ENCODE peak calls at places on chromosomes 16 and 17, in four cellular contexts. N is IMR-90, I is GM12878, G is K562. T is an unnamed sample.

GRCh38 chr17:4715071-4715749 is 4.8 kb downstream of the ARRB2 start:
- DNase-seq in I (no peak), G (no peak), N (no peak), T (no peak)

GRCh38 chr17:30375661-30376060 is 3.1 kb upstream of the CPD start:
- DNase-seq in I (no peak), G (no peak), N (peak; percentile 28), T (no peak)

GRCh38 chr17:29390856-29391631 is 881 bp downstream of the TAOK1 start:
- DNase-seq in N (peak; percentile 42), I (no peak), G (peak; percentile 37), T (peak; percentile 45)

GRCh38 chr17:8914554-8914953 is 47.1 kb upstream of the PIK3R6 start:
- DNase-seq in G (no peak), I (no peak), N (no peak), T (no peak)

GRCh38 chr16:70512456-70512855 is 10.9 kb downstream of the COG4 start:
- DNase-seq in G (no peak), N (peak; percentile 59), I (no peak), T (no peak)

GRCh38 chr16:3656491-3657468 is 2.3 kb downstream of the DNASE1 start:
- DNase-seq in I (no peak), N (no peak), G (no peak), T (no peak)

GRCh38 chr17:35294756-35295155 is 51.9 kb downstream of the SLFN5 start:
- DNase-seq in G (no peak), I (no peak), N (no peak), T (no peak)

GRCh38 chr16:1929105-1929504 is 10.9 kb upstream of the HS3ST6 start:
- DNase-seq in G (peak; percentile 62), N (no peak), I (no peak), T (no peak)

GRCh38 chr16:17965131-17965530 is 371.4 kb downstream of the NPIPA8 start:
- DNase-seq in G (no peak), I (no peak), N (no peak), T (no peak)

GRCh38 chr17:36493956-36494355 is 7.5 kb downstream of the ZNHIT3 start:
- DNase-seq in I (no peak), N (no peak), G (no peak), T (no peak)

GRCh38 chr16:85420501-85421337 is 192.4 kb upstream of the GSE1 start:
- DNase-seq in G (peak; percentile 94), N (peak; percentile 20), I (no peak), T (peak; percentile 30)

GRCh38 chr17:16214190-16215001 is 938 bp downstream of the NCOR1 start:
- DNase-seq in I (no peak), G (no peak), N (peak; percentile 11), T (peak; percentile 70)

GRCh38 chr16:89084814-89085612 is 8.6 kb upstream of the ACSF3 start:
- DNase-seq in G (no peak), I (no peak), N (no peak), T (no peak)

GRCh38 chr17:81365148-81365600 is 30.1 kb upstream of the BAHCC1 start:
- DNase-seq in N (peak; percentile 84), I (no peak), G (peak; percentile 68), T (peak; percentile 61)

GRCh38 chr17:43118679-43119615 is 6.2 kb downstream of the BRCA1 start:
- DNase-seq in N (peak; percentile 17), I (no peak), G (no peak), T (no peak)

GRCh38 chr16:71542377-71542776 is 16.2 kb downstream of the CHST4 start:
- DNase-seq in N (peak; percentile 6), G (peak; percentile 48), I (no peak), T (peak; percentile 14)

GRCh38 chr17:68704897-68705296 is 103.7 kb upstream of the FAM20A start:
- DNase-seq in N (peak; percentile 41), G (no peak), I (no peak), T (no peak)

GRCh38 chr16:8963010-8963824 is 489 bp downstream of the USP7 start:
- DNase-seq in G (no peak), N (no peak), I (no peak), T (no peak)

GRCh38 chr16:70689035-70689969 is 3.4 kb upstream of the MTSS2 start:
- DNase-seq in N (no peak), G (no peak), I (no peak), T (no peak)

GRCh38 chr16:66523861-66524354 is 26.0 kb downstream of the TK2 start:
- DNase-seq in N (no peak), G (no peak), I (no peak), T (peak; percentile 51)
- TF ChIP-seq FOS in N (no peak), G (no peak), I (no peak), T (no peak)

GRCh38 chr17:62781826-62782225 is 26.3 kb downstream of the MARCHF10 start:
- DNase-seq in I (no peak), N (peak; percentile 36), G (no peak), T (no peak)

GRCh38 chr17:62781356-62781755 is 26.8 kb downstream of the MARCHF10 start:
- DNase-seq in N (peak; percentile 57), I (no peak), G (no peak), T (no peak)

GRCh38 chr17:62780951-62781350 is 27.2 kb downstream of the MARCHF10 start:
- DNase-seq in N (peak; percentile 68), I (no peak), G (no peak), T (no peak)

GRCh38 chr17:62780273-62780672 is 27.8 kb downstream of the MARCHF10 start:
- DNase-seq in N (no peak), G (no peak), I (no peak), T (no peak)

DNA sequence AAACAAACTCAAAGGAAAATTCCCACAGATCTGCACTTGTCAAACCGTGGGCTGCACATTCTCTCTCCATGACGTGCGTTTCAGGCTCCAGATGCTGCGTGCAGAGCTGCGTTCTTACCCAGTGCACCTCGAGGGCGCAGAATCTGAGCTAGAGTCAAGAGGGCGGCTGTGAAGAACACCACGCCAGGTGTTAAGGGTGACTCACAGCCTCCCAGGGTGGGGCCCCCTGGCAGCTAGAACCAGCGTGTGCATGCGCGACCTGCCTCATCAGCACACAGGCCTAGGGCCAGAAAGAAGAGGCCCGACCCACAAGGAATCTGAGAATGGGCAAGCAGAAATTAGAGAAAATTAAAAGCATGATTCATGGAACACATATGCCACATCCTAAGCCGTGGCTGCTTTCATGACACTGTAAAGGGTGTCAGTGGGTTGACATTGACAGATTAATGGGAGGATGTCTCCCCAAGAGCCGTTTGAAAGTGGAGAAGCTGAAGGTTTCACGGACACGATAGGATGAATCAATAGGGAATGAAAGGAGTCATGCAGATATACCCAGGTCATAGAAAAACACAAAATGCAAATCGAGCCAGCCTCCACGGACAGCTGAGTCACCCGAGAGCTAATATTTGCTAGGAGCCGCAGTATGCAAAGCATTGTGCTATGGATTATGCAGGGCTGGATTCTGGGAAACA is 29.0 kb downstream of the MARCHF10 start:
- DNase-seq in I (no peak), G (peak; percentile 31), N (peak; percentile 98), T (no peak)
- H3K4me3 ChIP-seq in I (no peak overlapping the region), G (no peak overlapping the region), N (no peak overlapping the region), T (no peak overlapping the region)

DNA sequence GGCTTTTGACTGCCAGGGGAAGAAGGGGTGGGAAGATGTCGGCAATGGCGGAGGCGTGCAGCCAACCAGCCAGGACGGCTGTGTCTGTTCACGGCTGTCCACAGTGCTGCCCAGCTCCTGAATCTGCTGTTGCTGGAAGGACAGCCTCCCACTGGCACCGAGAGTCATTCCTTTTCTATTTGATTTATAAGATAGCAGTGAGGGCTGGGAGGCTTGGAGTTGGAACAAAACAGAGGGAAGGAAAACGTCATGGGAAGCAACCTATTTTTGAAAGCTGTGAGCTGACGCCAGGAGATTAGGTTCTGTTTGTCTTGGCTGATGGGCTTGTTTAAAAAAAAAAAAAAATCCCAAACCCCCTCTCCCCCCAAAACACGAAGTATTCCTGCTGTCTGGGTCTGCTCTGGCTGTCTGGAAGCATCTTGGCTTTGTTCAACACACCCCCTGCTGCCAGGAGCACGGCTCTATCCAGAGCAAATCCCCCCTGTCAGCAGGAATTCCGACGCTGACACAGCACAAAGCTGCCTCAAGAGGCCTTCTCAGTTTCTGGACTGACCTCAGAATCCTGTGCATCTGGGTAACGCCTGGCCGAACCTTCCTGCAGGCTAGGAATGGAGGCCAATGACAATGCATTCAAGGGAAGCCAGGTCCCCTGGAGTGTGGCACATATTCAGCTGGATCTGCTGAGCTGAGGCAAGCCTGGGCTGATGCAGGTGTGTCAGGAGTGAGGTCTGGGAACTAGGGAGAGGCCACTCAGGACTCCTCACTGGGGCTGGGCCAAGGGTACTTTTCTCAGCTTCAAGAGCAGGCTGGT is 41.0 kb upstream of the SREBF1 start:
- DNase-seq in I (no peak), G (no peak), N (peak; percentile 90), T (peak; percentile 98)
- TF ChIP-seq FOS in I (no peak), G (no peak), N (no peak), T (no peak)

GRCh38 chr17:1229354-1229890 is 40.8 kb upstream of the BHLHA9 start:
- DNase-seq in G (peak; percentile 53), I (no peak), N (no peak), T (no peak)
- H3K4me3 ChIP-seq in G (peak overlapping the region; percentile 15), I (peak overlapping the region; percentile 94), N (peak overlapping the region; percentile 35), T (no peak overlapping the region)

DNA sequence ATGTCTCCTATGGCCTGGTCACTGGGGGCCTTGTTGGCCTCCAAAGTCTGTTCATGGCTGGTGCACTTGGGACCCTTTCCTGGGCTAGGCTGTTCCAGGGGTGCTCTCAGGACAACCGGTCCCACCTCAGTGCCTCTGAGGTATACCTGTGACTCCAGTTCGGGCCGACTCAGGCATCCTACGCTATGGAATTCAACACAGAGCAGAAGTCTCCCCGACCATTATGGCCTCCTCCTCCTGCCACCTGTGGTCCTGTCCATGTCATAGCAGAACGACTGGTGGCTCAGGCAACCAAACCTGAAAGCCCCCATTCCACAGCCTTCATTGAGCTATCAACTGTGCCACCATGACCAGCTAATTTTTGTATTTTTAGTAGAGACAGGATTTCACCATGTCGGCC is 8.5 kb upstream of the PSMD7 start:
- DNase-seq in I (no peak), N (no peak), G (no peak), T (no peak)
- TF ChIP-seq FOS in I (no peak), N (no peak), G (no peak), T (no peak)

GRCh38 chr17:38574712-38575111 is 31.0 kb downstream of the SRCIN1 start:
- DNase-seq in N (no peak), I (no peak), G (no peak), T (no peak)

GRCh38 chr17:38572292-38572664 is 33.5 kb downstream of the SRCIN1 start:
- DNase-seq in I (no peak), G (no peak), N (no peak), T (no peak)

GRCh38 chr17:38569701-38570512 is 35.8 kb downstream of the SRCIN1 start:
- DNase-seq in G (no peak), N (no peak), I (no peak), T (no peak)

GRCh38 chr17:38571833-38572274 is 33.9 kb downstream of the SRCIN1 start:
- DNase-seq in G (peak; percentile 24), N (no peak), I (no peak), T (no peak)

DNA sequence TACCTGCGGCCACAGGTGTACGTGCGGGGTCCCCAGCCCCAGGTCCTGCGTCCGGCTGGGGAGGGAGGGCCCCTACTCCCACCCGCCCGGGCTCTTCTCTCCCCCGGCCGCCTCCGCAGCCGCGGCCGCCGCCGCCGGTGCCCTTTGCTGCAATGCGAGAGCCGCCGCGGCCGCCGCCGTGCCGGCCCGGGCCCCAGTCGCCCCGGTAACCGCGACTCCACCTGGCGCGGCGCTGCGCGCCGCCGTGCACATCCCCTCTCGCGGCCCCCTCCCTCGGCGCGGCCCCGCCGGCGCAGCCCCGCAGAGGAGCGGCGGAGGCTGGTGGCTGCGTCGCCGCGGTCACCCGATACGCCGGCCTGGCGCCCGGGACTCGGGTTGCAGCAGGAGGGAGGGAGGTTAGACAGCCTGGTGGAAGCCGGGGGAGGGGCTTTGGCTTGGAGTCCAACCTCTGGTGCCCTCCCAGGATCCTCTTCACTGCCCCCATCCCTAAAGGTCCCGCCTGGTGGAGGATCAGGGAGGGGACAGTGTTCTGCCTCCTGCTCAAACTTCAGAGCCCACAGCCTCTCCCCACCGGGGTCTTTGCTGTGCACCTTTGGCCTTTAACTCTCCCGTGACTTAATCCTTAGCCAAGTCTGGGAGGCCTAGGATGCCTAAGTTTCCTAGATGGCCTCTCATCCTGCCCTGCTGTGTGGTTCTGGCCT is 32.9 kb downstream of the SRCIN1 start:
- DNase-seq in N (no peak), G (peak; percentile 75), I (no peak), T (no peak)
- H3K4me3 ChIP-seq in N (no peak overlapping the region), G (no peak overlapping the region), I (no peak overlapping the region), T (no peak overlapping the region)

T was measured in endothelial cell of umbilical vein.